ENCODE peak calls at places on chromosomes 11 and 22, in six cellular contexts. D, U, N, W, B and I are unnamed samples.

GRCh38 chr22:37241351-37242142 is 2.5 kb downstream of the RAC2 start:
- DNase-seq in D (peak), N (no peak), B (no peak), U (no peak), W (no peak), I (no peak)

GRCh38 chr11:77604281-77604680 is 14.5 kb downstream of the AQP11 start:
- DNase-seq in N (no peak), B (no peak), D (no peak), U (no peak), W (no peak), I (no peak)

GRCh38 chr11:126564588-126564987 is 209.1 kb downstream of the ST3GAL4 start:
- DNase-seq in D (no peak), N (no peak), W (no peak), B (no peak), U (no peak), I (no peak)

GRCh38 chr11:60756307-60757032 is at the start of gene MS4A15:
- DNase-seq in U (peak), W (no peak), D (no peak), B (no peak), N (peak), I (no peak)

GRCh38 chr11:132037467-132037862 is 667.0 kb downstream of the NTM start:
- DNase-seq in B (no peak), U (no peak), W (no peak), N (no peak), D (no peak), I (no peak)

GRCh38 chr11:67256477-67256876 is 9.8 kb upstream of the GRK2 start:
- DNase-seq in D (no peak), U (no peak), B (no peak), W (no peak), N (no peak), I (no peak)

GRCh38 chr11:66139817-66140216 is 69.7 kb downstream of the PACS1 start:
- DNase-seq in D (no peak), U (no peak), W (no peak), N (no peak), B (no peak), I (no peak)

GRCh38 chr11:119759324-119759723 is 30.3 kb upstream of the NECTIN1 start:
- DNase-seq in W (peak), N (peak), B (peak), D (no peak), U (no peak), I (no peak)

GRCh38 chr22:30802202-30803166 is 107.8 kb downstream of the OSBP2 start:
- DNase-seq in U (peak), N (peak), W (peak), D (peak), B (peak), I (peak)

GRCh38 chr11:13928566-13929251 is 33.8 kb upstream of the SPON1 start:
- DNase-seq in D (no peak), N (peak), U (peak), B (peak), W (peak), I (no peak)

GRCh38 chr11:2369896-2370295 is 7.2 kb upstream of the CD81 start:
- DNase-seq in W (no peak), U (no peak), B (no peak), N (no peak), D (no peak), I (no peak)

GRCh38 chr11:122069946-122070345 is 46.1 kb downstream of the BLID start:
- DNase-seq in D (no peak), N (peak), W (peak), U (peak), B (peak), I (peak)

GRCh38 chr11:117009905-117010605 is 88.2 kb downstream of the SIK3 start:
- DNase-seq in U (no peak), B (no peak), W (no peak), D (no peak), N (no peak), I (no peak)

GRCh38 chr11:124778281-124778680 is 16.2 kb upstream of the ESAM start:
- DNase-seq in N (no peak), D (no peak), W (no peak), B (no peak), U (no peak), I (no peak)

GRCh38 chr11:6782720-6783119 is at the start of gene OR2AG1:
- DNase-seq in B (no peak), N (no peak), D (no peak), W (no peak), U (no peak), I (no peak)

GRCh38 chr11:6602096-6602940 is 1.1 kb downstream of the RRP8 start:
- DNase-seq in N (no peak), D (no peak), U (no peak), B (no peak), W (no peak), I (no peak)

GRCh38 chr11:98601181-98601773 is 419.5 kb upstream of the CNTN5 start:
- DNase-seq in D (no peak), B (no peak), N (no peak), U (no peak), W (no peak), I (no peak)

GRCh38 chr11:18844753-18845367 is 53.3 kb upstream of the PTPN5 start:
- DNase-seq in N (peak), W (peak), D (no peak), U (peak), B (peak), I (no peak)

GRCh38 chr11:10809373-10810199 is 860 bp upstream of the EIF4G2 start:
- DNase-seq in W (no peak), N (peak), U (peak), B (no peak), D (no peak), I (no peak)

GRCh38 chr11:130640526-130640925 is 192.1 kb downstream of the ADAMTS15 start:
- DNase-seq in B (no peak), U (no peak), W (no peak), N (no peak), D (no peak), I (no peak)

GRCh38 chr11:116376547-116376946 is 396.2 kb downstream of the BUD13 start:
- DNase-seq in B (no peak), U (no peak), D (no peak), N (no peak), W (no peak), I (no peak)

GRCh38 chr11:101706541-101706940 is 122.7 kb upstream of the TRPC6 start:
- DNase-seq in D (no peak), W (peak), N (peak), U (no peak), B (peak), I (no peak)

GRCh38 chr11:72642815-72643511 is 31.3 kb downstream of the PDE2A start:
- DNase-seq in B (no peak), U (peak), D (peak), N (peak), W (peak), I (peak)

GRCh38 chr22:36701941-36702640 is 1.5 kb downstream of the CACNG2 start:
- DNase-seq in N (no peak), W (no peak), U (no peak), D (no peak), B (no peak), I (no peak)

GRCh38 chr11:117972589-117973445 is 13.4 kb upstream of the IL10RA start:
- DNase-seq in U (peak), D (no peak), N (no peak), W (no peak), B (no peak), I (no peak)

GRCh38 chr11:76695133-76695532 is 24.6 kb upstream of the LRRC32 start:
- DNase-seq in N (no peak), W (no peak), U (no peak), B (no peak), D (no peak), I (no peak)